ENCODE peak calls at places on chromosome 1, in four cellular contexts. One of them, this sample, is unnamed.

GRCh38 chr1:234256359-234256758 is 116.9 kb upstream of the COA6 start:
- DNase-seq in activated CD8-positive, alpha-beta memory T cell treated with anti-CD3 and anti-CD28 coated beads for 4 hours: no peak
- DNase-seq in cardiac muscle cell: peak; percentile 0
- DNase-seq in NCI-H146: no peak
- DNase-seq in this sample: no peak

GRCh38 chr1:36321119-36321951 is 2.1 kb downstream of the EVA1B start:
- DNase-seq in activated CD8-positive, alpha-beta memory T cell treated with anti-CD3 and anti-CD28 coated beads for 4 hours: no peak
- DNase-seq in cardiac muscle cell: peak; percentile 97
- DNase-seq in NCI-H146: no peak
- DNase-seq in this sample: no peak

GRCh38 chr1:179177182-179177581 is 52.3 kb downstream of the ABL2 start:
- DNase-seq in activated CD8-positive, alpha-beta memory T cell treated with anti-CD3 and anti-CD28 coated beads for 4 hours: no peak
- DNase-seq in cardiac muscle cell: peak; percentile 58
- DNase-seq in NCI-H146: no peak
- DNase-seq in this sample: no peak

GRCh38 chr1:158425020-158425419 is 1.0 kb downstream of the OR10K2 start:
- DNase-seq in activated CD8-positive, alpha-beta memory T cell treated with anti-CD3 and anti-CD28 coated beads for 4 hours: no peak
- DNase-seq in cardiac muscle cell: no peak
- DNase-seq in NCI-H146: no peak
- DNase-seq in this sample: no peak

GRCh38 chr1:115976062-115976899 is at the start of gene SLC22A15:
- DNase-seq in activated CD8-positive, alpha-beta memory T cell treated with anti-CD3 and anti-CD28 coated beads for 4 hours: peak; percentile 3
- DNase-seq in cardiac muscle cell: peak; percentile 70
- DNase-seq in NCI-H146: peak; percentile 54
- DNase-seq in this sample: no peak

GRCh38 chr1:55069280-55069679 is 29.9 kb downstream of the PCSK9 start:
- DNase-seq in activated CD8-positive, alpha-beta memory T cell treated with anti-CD3 and anti-CD28 coated beads for 4 hours: no peak
- DNase-seq in cardiac muscle cell: no peak
- DNase-seq in NCI-H146: no peak
- DNase-seq in this sample: no peak

GRCh38 chr1:228512852-228513243 is 25.7 kb downstream of the RNF187 start:
- DNase-seq in activated CD8-positive, alpha-beta memory T cell treated with anti-CD3 and anti-CD28 coated beads for 4 hours: no peak
- DNase-seq in cardiac muscle cell: no peak
- DNase-seq in NCI-H146: no peak
- DNase-seq in this sample: no peak

GRCh38 chr1:236502972-236503639 is 20.7 kb upstream of the LGALS8 start:
- DNase-seq in activated CD8-positive, alpha-beta memory T cell treated with anti-CD3 and anti-CD28 coated beads for 4 hours: no peak
- DNase-seq in cardiac muscle cell: peak; percentile 89
- DNase-seq in NCI-H146: peak; percentile 65
- DNase-seq in this sample: no peak

GRCh38 chr1:218531936-218532335 is 186.8 kb downstream of the TGFB2 start:
- DNase-seq in activated CD8-positive, alpha-beta memory T cell treated with anti-CD3 and anti-CD28 coated beads for 4 hours: no peak
- DNase-seq in cardiac muscle cell: no peak
- DNase-seq in NCI-H146: no peak
- DNase-seq in this sample: no peak

GRCh38 chr1:116529199-116529616 is 41.6 kb downstream of the CD58 start:
- DNase-seq in activated CD8-positive, alpha-beta memory T cell treated with anti-CD3 and anti-CD28 coated beads for 4 hours: no peak
- DNase-seq in cardiac muscle cell: peak; percentile 18
- DNase-seq in NCI-H146: no peak
- DNase-seq in this sample: no peak

GRCh38 chr1:78141522-78142231 is 95.9 kb downstream of the GIPC2 start:
- DNase-seq in activated CD8-positive, alpha-beta memory T cell treated with anti-CD3 and anti-CD28 coated beads for 4 hours: no peak
- DNase-seq in cardiac muscle cell: no peak
- DNase-seq in NCI-H146: no peak
- DNase-seq in this sample: no peak

GRCh38 chr1:221292652-221293051 is 413.4 kb downstream of the HLX start:
- DNase-seq in activated CD8-positive, alpha-beta memory T cell treated with anti-CD3 and anti-CD28 coated beads for 4 hours: no peak
- DNase-seq in cardiac muscle cell: no peak
- DNase-seq in NCI-H146: peak; percentile 7
- DNase-seq in this sample: no peak

GRCh38 chr1:212618466-212619210 is 10.1 kb downstream of the ATF3 start:
- DNase-seq in activated CD8-positive, alpha-beta memory T cell treated with anti-CD3 and anti-CD28 coated beads for 4 hours: no peak
- DNase-seq in cardiac muscle cell: no peak
- DNase-seq in NCI-H146: no peak
- DNase-seq in this sample: no peak

GRCh38 chr1:160261526-160261877 is 847 bp downstream of the DCAF8 start:
- DNase-seq in activated CD8-positive, alpha-beta memory T cell treated with anti-CD3 and anti-CD28 coated beads for 4 hours: peak; percentile 58
- DNase-seq in cardiac muscle cell: peak; percentile 75
- DNase-seq in NCI-H146: peak; percentile 62
- DNase-seq in this sample: peak; percentile 28

GRCh38 chr1:21671915-21672314 is 2.8 kb upstream of the RAP1GAP start:
- DNase-seq in activated CD8-positive, alpha-beta memory T cell treated with anti-CD3 and anti-CD28 coated beads for 4 hours: no peak
- DNase-seq in cardiac muscle cell: no peak
- DNase-seq in NCI-H146: no peak
- DNase-seq in this sample: no peak

GRCh38 chr1:57411262-57411661 is 12.6 kb downstream of the DAB1 start:
- DNase-seq in activated CD8-positive, alpha-beta memory T cell treated with anti-CD3 and anti-CD28 coated beads for 4 hours: no peak
- DNase-seq in cardiac muscle cell: peak; percentile 32
- DNase-seq in NCI-H146: no peak
- DNase-seq in this sample: no peak

GRCh38 chr1:152801333-152801732 is 4.8 kb downstream of the LCE1D start:
- DNase-seq in activated CD8-positive, alpha-beta memory T cell treated with anti-CD3 and anti-CD28 coated beads for 4 hours: no peak
- DNase-seq in cardiac muscle cell: no peak
- DNase-seq in NCI-H146: no peak
- DNase-seq in this sample: no peak

GRCh38 chr1:94067196-94067595 is 53.8 kb downstream of the ABCA4 start:
- DNase-seq in activated CD8-positive, alpha-beta memory T cell treated with anti-CD3 and anti-CD28 coated beads for 4 hours: no peak
- DNase-seq in cardiac muscle cell: peak; percentile 92
- DNase-seq in NCI-H146: no peak
- DNase-seq in this sample: no peak

GRCh38 chr1:89125571-89126233 is at the start of gene GBP2:
- DNase-seq in activated CD8-positive, alpha-beta memory T cell treated with anti-CD3 and anti-CD28 coated beads for 4 hours: no peak
- DNase-seq in cardiac muscle cell: peak; percentile 72
- DNase-seq in NCI-H146: no peak
- DNase-seq in this sample: peak; percentile 6

GRCh38 chr1:41810446-41810845 is 108.3 kb downstream of the HIVEP3 start:
- DNase-seq in activated CD8-positive, alpha-beta memory T cell treated with anti-CD3 and anti-CD28 coated beads for 4 hours: no peak
- DNase-seq in cardiac muscle cell: peak; percentile 71
- DNase-seq in NCI-H146: no peak
- DNase-seq in this sample: no peak

GRCh38 chr1:153647375-153647714 is 11.2 kb upstream of the SNAPIN start:
- DNase-seq in activated CD8-positive, alpha-beta memory T cell treated with anti-CD3 and anti-CD28 coated beads for 4 hours: no peak
- DNase-seq in cardiac muscle cell: no peak
- DNase-seq in NCI-H146: no peak
- DNase-seq in this sample: no peak

GRCh38 chr1:162302246-162302645 is 74.4 kb downstream of the SPATA46 start:
- DNase-seq in activated CD8-positive, alpha-beta memory T cell treated with anti-CD3 and anti-CD28 coated beads for 4 hours: no peak
- DNase-seq in cardiac muscle cell: peak; percentile 54
- DNase-seq in NCI-H146: no peak
- DNase-seq in this sample: no peak

GRCh38 chr1:12615166-12615915 is 2.7 kb downstream of the DHRS3 start:
- DNase-seq in activated CD8-positive, alpha-beta memory T cell treated with anti-CD3 and anti-CD28 coated beads for 4 hours: no peak
- DNase-seq in cardiac muscle cell: no peak
- DNase-seq in NCI-H146: no peak
- DNase-seq in this sample: no peak

This sample was measured in DMS79.